ENCODE peak calls at places on chromosomes 4 and X, in five cellular contexts. A, Z, N, J and V are unnamed samples.

GRCh38 chr4:6063684-6064083 is 45.5 kb upstream of the C4orf50 start:
- DNase-seq in J (no peak), A (no peak), N (no peak), Z (no peak), V (no peak)

GRCh38 chrX:49233176-49233575 is at the start of gene CACNA1F:
- DNase-seq in J (no peak), Z (no peak), N (no peak), A (no peak), V (no peak)

GRCh38 chr4:38382492-38382891 is 281.5 kb upstream of the KLF3 start:
- DNase-seq in A (no peak), N (no peak), Z (no peak), J (no peak), V (no peak)

GRCh38 chr4:95124906-95125504 is 367.2 kb downstream of the BMPR1B start:
- DNase-seq in N (peak), A (peak), Z (peak), J (peak), V (no peak)

GRCh38 chr4:77232653-77233052 is 75.6 kb downstream of the CCNG2 start:
- DNase-seq in N (no peak), Z (peak), J (peak), A (no peak), V (no peak)

GRCh38 chr4:168811793-168812651 is 198.0 kb downstream of the CBR4 start:
- DNase-seq in Z (peak), A (no peak), N (no peak), J (no peak), V (no peak)

GRCh38 chr4:67918428-67918827 is 34.6 kb upstream of the TMPRSS11D start:
- DNase-seq in A (no peak), N (peak), Z (no peak), J (peak), V (peak)

GRCh38 chrX:118615141-118615540 is 112.3 kb upstream of the IL13RA1 start:
- DNase-seq in Z (no peak), N (no peak), J (no peak), A (no peak), V (no peak)

GRCh38 chrX:108947205-108947604 is 210.8 kb upstream of the IRS4 start:
- DNase-seq in N (peak), J (no peak), Z (no peak), A (no peak), V (no peak)

GRCh38 chrX:104351173-104351769 is 96.5 kb upstream of the ESX1 start:
- DNase-seq in Z (peak), J (peak), N (no peak), A (no peak), V (no peak)

GRCh38 chrX:118807151-118808017 is 16.2 kb upstream of the ZCCHC12 start:
- DNase-seq in A (peak), Z (peak), N (peak), J (peak), V (peak)

GRCh38 chr4:72136429-72136828 is 104.6 kb downstream of the NPFFR2 start:
- DNase-seq in A (peak), N (peak), Z (no peak), J (no peak), V (no peak)

GRCh38 chrX:137051978-137052640 is 18.3 kb upstream of the GPR101 start:
- DNase-seq in N (peak), J (peak), A (peak), Z (peak), V (peak)

GRCh38 chr4:77074961-77075855 is 581 bp downstream of the CCNI start:
- DNase-seq in N (peak), Z (peak), A (peak), J (peak), V (peak)

GRCh38 chrX:155070975-155071693 is at the start of the genes BRCC3, CMC4 and MTCP1:
- DNase-seq in N (peak), Z (peak), J (peak), A (peak), V (peak)

GRCh38 chr4:151675366-151676060 is 85.3 kb downstream of the GATB start:
- DNase-seq in J (no peak), N (peak), Z (no peak), A (no peak), V (no peak)
- H3K9ac ChIP-seq in J (no peak), N (no peak), Z (no peak), A (no peak), V (no peak)

GRCh38 chr4:3442460-3442958 is 741 bp downstream of the HGFAC start:
- DNase-seq in Z (no peak), N (no peak), J (no peak), A (no peak), V (no peak)
- H2AFZ ChIP-seq in Z (no peak), N (no peak), J (no peak), A (no peak), V (no peak)

DNA sequence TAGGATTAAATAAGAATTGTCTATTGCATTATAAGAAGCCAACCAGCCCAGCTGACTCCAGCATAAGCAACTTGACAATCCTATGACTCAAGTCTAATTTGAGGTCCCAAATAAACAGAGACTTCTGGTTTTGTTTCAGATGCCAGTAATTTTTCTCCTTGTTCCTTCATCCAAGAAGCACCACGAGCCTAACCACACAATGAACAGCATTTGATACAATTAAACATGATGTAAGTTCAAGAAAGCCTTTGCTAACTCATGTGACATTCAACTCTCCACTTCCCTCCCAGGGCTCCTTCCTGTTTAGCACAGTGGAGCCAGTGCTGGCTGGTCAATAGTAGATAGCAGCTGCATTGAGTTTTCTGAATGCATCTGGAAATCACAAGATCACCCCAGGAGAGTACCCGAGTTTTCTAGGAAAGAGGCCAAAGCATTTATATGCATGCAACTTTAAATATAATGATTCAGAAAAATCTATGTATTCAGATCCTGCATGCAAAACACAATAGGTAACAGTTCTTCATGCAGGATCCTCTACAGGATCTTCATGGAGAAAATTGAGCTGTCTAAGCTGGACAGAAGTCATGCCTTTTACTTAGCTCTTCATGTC is 206.3 kb downstream of the ARHGAP24 start:
- DNase-seq in A (no peak), Z (peak), N (no peak), J (no peak), V (no peak)
- H3K9ac ChIP-seq in A (no peak), Z (no peak), N (no peak), J (no peak), V (no peak)

GRCh38 chr4:99856166-99856565 is 38.1 kb downstream of the LAMTOR3 start:
- DNase-seq in N (no peak), Z (peak), J (peak), A (no peak), V (no peak)

GRCh38 chr4:99853993-99854392 is 37.4 kb downstream of the DAPP1 start:
- DNase-seq in Z (no peak), A (no peak), J (no peak), N (peak), V (no peak)

GRCh38 chr4:99857302-99857701 is 36.9 kb downstream of the LAMTOR3 start:
- DNase-seq in N (no peak), A (no peak), J (no peak), Z (no peak), V (no peak)

GRCh38 chr4:99853190-99853589 is 36.6 kb downstream of the DAPP1 start:
- DNase-seq in Z (no peak), N (no peak), A (no peak), J (no peak), V (no peak)

GRCh38 chr4:99855677-99856076 is 38.5 kb downstream of the LAMTOR3 start:
- DNase-seq in A (no peak), J (no peak), Z (no peak), N (no peak), V (peak)
- H2AFZ ChIP-seq in A (no peak), J (no peak), Z (no peak), N (no peak), V (no peak)